ENCODE peak calls at places on chromosome 2, in six cellular contexts. D, T, N, R, U and M are unnamed samples.

GRCh38 chr2:79994161-79994560 is 310.4 kb downstream of the LRRTM1 start:
- DNase-seq in U (no peak), R (no peak), D (no peak), N (no peak), T (no peak), M (no peak)

GRCh38 chr2:119741001-119741400 is 18.7 kb upstream of the PTPN4 start:
- DNase-seq in U (no peak), N (no peak), D (no peak), R (no peak), T (no peak), M (no peak)

GRCh38 chr2:123993728-123994323 is 31.3 kb upstream of the CNTNAP5 start:
- DNase-seq in D (no peak), R (peak), U (no peak), N (no peak), T (no peak), M (no peak)

GRCh38 chr2:68698567-68699377 is 35.8 kb upstream of the ARHGAP25 start:
- DNase-seq in T (peak), N (no peak), D (no peak), U (no peak), R (no peak), M (no peak)

GRCh38 chr2:3603536-3604206 is 8.8 kb downstream of the COLEC11 start:
- DNase-seq in R (no peak), U (no peak), T (no peak), D (no peak), N (no peak), M (no peak)

GRCh38 chr2:11692966-11693521 is 23.0 kb upstream of the NTSR2 start:
- DNase-seq in D (peak), N (peak), T (peak), U (peak), R (peak), M (peak)

GRCh38 chr2:3323360-3324035 is 54.1 kb downstream of the EIPR1 start:
- DNase-seq in R (no peak), D (no peak), N (no peak), U (no peak), T (no peak), M (no peak)

GRCh38 chr2:149021761-149022160 is 16.7 kb upstream of the LYPD6B start:
- DNase-seq in N (no peak), D (no peak), T (no peak), R (no peak), U (no peak), M (no peak)

GRCh38 chr2:42063383-42064171 is 15.8 kb downstream of the PKDCC start:
- DNase-seq in U (no peak), R (peak), T (no peak), D (no peak), N (no peak), M (no peak)

GRCh38 chr2:105519516-105519915 is 120.7 kb upstream of the FHL2 start:
- DNase-seq in U (no peak), T (no peak), R (no peak), D (no peak), N (no peak), M (no peak)

GRCh38 chr2:112147796-112148195 is 9.6 kb downstream of the FBLN7 start:
- DNase-seq in U (no peak), D (no peak), T (no peak), R (no peak), N (no peak), M (no peak)